ENCODE peak calls at places on chromosomes 1 and 21, in nine cellular contexts. C is type B pancreatic cell; Z is fibroblast of the aortic adventitia; A is thoracic aorta; T is stimulated activated CD4-positive, alpha-beta T cell treated with anti-CD3 and anti-CD28 coated beads, Interleukin-15, amount 100 ng/mL, for 1 hour; B is H4; H is central memory CD4-positive, alpha-beta T cell; P is retinal pigment epithelial cell; O is endothelial cell. D is an unnamed sample.
A peak's percentile ranks its signal among the peaks of the same experiment; 100 is the strongest.

GRCh38 chr1:9312183-9312582 is 19.5 kb downstream of the SPSB1 start:
- DNase-seq in C (no peak), Z (no peak), A (no peak), T (no peak), B (no peak), H (no peak), P (no peak), O (no peak), D (no peak)

GRCh38 chr1:110673805-110674336 is 869 bp downstream of the KCNA3 start:
- DNase-seq in C (no peak), Z (no peak), A (no peak), T (peak; percentile 14), B (no peak), H (peak; percentile 34), P (no peak), O (no peak), D (no peak)

GRCh38 chr21:45380566-45380965 is 24.4 kb upstream of the COL18A1 start:
- DNase-seq in C (no peak), Z (no peak), A (no peak), T (no peak), B (no peak), H (no peak), P (no peak), O (no peak), D (no peak)

GRCh38 chr1:230701434-230701833 is 12.5 kb downstream of the AGT start:
- DNase-seq in C (no peak), Z (no peak), A (no peak), T (no peak), B (no peak), H (no peak), P (no peak), O (no peak), D (no peak)

GRCh38 chr1:33336580-33336979 is 15.7 kb upstream of the A3GALT2 start:
- DNase-seq in C (no peak), Z (no peak), A (no peak), T (no peak), B (no peak), H (no peak), P (no peak), O (no peak), D (no peak)

GRCh38 chr1:181626252-181626938 is 143.1 kb downstream of the CACNA1E start:
- DNase-seq in C (no peak), Z (no peak), A (no peak), T (no peak), B (no peak), H (no peak), P (no peak), O (no peak), D (no peak)

GRCh38 chr1:198560093-198560638 is 19.7 kb upstream of the ATP6V1G3 start:
- DNase-seq in C (no peak), Z (peak; percentile 22), A (no peak), T (no peak), B (peak; percentile 48), H (no peak), P (no peak), O (no peak), D (no peak)

GRCh38 chr1:113390871-113391642 is 742 bp downstream of the MAGI3 start:
- DNase-seq in C (peak; percentile 71), Z (no peak), A (no peak), T (peak; percentile 21), B (peak; percentile 23), H (peak; percentile 44), P (no peak), O (peak; percentile 44), D (peak; percentile 40)

GRCh38 chr1:66250075-66250474 is 283.9 kb upstream of the SGIP1 start:
- DNase-seq in C (no peak), Z (no peak), A (no peak), T (no peak), B (no peak), H (no peak), P (no peak), O (no peak), D (no peak)

GRCh38 chr1:160553778-160554177 is 25.5 kb downstream of the CD84 start:
- DNase-seq in C (no peak), Z (no peak), A (no peak), T (no peak), B (no peak), H (no peak), P (no peak), O (no peak), D (no peak)

GRCh38 chr1:43991476-43992231 is at the start of gene CCDC24:
- DNase-seq in C (peak; percentile 83), Z (peak; percentile 75), A (peak; percentile 72), T (peak; percentile 61), B (peak; percentile 85), H (peak; percentile 62), P (no peak), O (peak; percentile 58), D (peak; percentile 82)

GRCh38 chr21:42388740-42389448 is 7.0 kb downstream of the TMPRSS3 start:
- DNase-seq in C (no peak), Z (no peak), A (no peak), T (no peak), B (no peak), H (peak; percentile 30), P (no peak), O (no peak), D (no peak)